ENCODE peak calls at places on chromosomes 5 and 9, in eight cellular contexts. V is PC-3, T is GM12865, F is cardiac fibroblast, R is heart right ventricle, L is kidney, B is foreskin fibroblast, E is lower leg skin. W is an unnamed sample.

GRCh38 chr5:113989913-113990305 is 372.0 kb upstream of the KCNN2 start:
- DNase-seq in F (no peak), E (no peak), T (no peak), L (no peak), R (no peak), B (no peak), V (peak; percentile 37), W (no peak)

GRCh38 chr5:172188893-172189692 is 1.1 kb upstream of the STK10 start:
- DNase-seq in T (no peak), E (peak; percentile 84), F (no peak), V (no peak), R (no peak), L (peak; percentile 64), B (no peak), W (no peak)

GRCh38 chr9:105413486-105414068 is 34.3 kb upstream of the FSD1L start:
- DNase-seq in B (peak; percentile 48), V (peak; percentile 37), T (no peak), F (peak; percentile 60), L (no peak), R (no peak), E (no peak), W (no peak)

GRCh38 chr9:90085633-90086032 is 480.8 kb downstream of the GADD45G start:
- DNase-seq in E (no peak), F (no peak), T (no peak), R (no peak), B (no peak), V (no peak), L (no peak), W (no peak)

GRCh38 chr5:81579525-81579924 is 171.4 kb downstream of the SSBP2 start:
- DNase-seq in R (no peak), F (peak; percentile 64), V (no peak), E (no peak), T (no peak), B (peak; percentile 7), L (no peak), W (no peak)

GRCh38 chr5:16049766-16050165 is 129.8 kb downstream of the MARCHF11 start:
- DNase-seq in E (no peak), R (no peak), F (no peak), L (no peak), V (no peak), T (no peak), B (no peak), W (no peak)

GRCh38 chr9:19496321-19496720 is 87.5 kb downstream of the ACER2 start:
- DNase-seq in E (no peak), B (no peak), F (no peak), T (no peak), R (no peak), L (no peak), V (no peak), W (no peak)

GRCh38 chr9:114207034-114207815 is 51.9 kb downstream of the COL27A1 start:
- DNase-seq in E (no peak), F (no peak), T (no peak), B (peak; percentile 71), L (no peak), R (peak; percentile 81), V (peak; percentile 35), W (no peak)

GRCh38 chr5:62001640-62002039 is 304.4 kb upstream of the KIF2A start:
- DNase-seq in V (peak; percentile 42), F (no peak), R (no peak), E (no peak), B (no peak), L (no peak), T (no peak), W (no peak)

GRCh38 chr5:11182441-11183080 is 421.5 kb upstream of the DAP start:
- DNase-seq in B (peak; percentile 4), T (peak; percentile 51), R (no peak), L (no peak), E (no peak), F (peak; percentile 26), V (peak; percentile 80), W (peak; percentile 16)

GRCh38 chr9:109560470-109561132 is 62.5 kb upstream of the PTPN3 start:
- DNase-seq in R (peak; percentile 42), T (no peak), F (no peak), E (no peak), B (no peak), V (no peak), L (no peak), W (no peak)

GRCh38 chr9:89810434-89810833 is 205.6 kb downstream of the GADD45G start:
- DNase-seq in T (no peak), V (no peak), B (no peak), R (no peak), E (peak; percentile 31), F (no peak), L (no peak), W (no peak)

GRCh38 chr5:111922344-111922743 is 165.3 kb upstream of the NREP start:
- DNase-seq in R (no peak), B (no peak), L (no peak), V (no peak), T (no peak), F (no peak), E (no peak), W (no peak)
- TF ChIP-seq CTCF in R (no peak), B (no peak), L (no peak), V (no peak), T (no peak), F (no peak), E (no peak), W (no peak)

DNA sequence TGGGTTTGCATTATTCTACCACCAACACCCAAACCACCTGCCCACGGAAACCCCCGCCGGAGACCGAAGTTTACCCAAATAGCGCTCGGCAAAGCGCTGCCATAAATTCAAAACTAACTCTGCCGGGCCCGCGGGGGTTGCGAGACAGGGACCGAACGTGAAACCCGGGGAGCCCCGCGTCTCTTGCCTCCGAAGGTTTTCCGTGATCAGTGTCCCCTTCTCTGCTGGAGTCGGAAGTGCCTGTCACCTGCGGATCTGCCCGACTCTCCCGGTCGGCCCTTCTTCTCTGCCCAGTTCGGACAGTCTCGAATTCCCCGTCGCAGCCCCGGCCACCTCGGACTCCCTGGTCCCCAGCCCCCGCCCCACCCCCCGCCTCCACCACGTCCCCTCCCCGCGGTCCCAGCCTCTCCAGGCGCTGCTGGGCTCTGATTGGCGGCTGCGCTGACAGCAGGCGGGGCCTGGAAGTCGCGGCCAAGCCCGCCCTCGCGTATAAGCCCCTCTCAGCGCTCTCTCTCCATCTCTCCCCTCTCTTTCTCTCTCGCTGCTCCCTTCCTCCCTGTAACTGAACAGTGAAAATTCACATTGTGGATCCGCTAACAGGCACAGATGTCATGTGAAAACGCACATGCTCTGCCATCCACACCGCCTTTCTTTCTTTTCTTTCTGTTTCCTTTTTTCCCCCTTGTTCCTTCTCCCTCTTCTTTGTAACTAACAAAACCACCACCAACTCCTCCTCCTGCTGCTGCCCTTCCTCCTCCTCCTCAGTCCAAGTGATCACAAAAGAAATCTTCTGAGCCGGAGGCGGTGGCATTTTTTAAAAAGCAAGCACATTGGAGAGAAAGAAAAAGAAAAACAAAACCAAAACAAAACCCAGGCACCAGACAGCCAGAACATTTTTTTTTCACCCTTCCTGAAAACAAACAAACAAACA is at the start of gene RORB:
- DNase-seq in F (peak; percentile 61), R (peak; percentile 59), L (peak; percentile 77), B (peak; percentile 18), T (peak; percentile 67), E (peak; percentile 91), V (no peak), W (no peak)
- H3K4me3 ChIP-seq in F (peak within 1 kb of the TSS; percentile 61), R (peak within 1 kb of the TSS; percentile 49), L (peak within 1 kb of the TSS; percentile 97), B (peak within 1 kb of the TSS; percentile 82), T (peak within 1 kb of the TSS; percentile 87), E (peak within 1 kb of the TSS; percentile 22), V (peak within 1 kb of the TSS; percentile 64), W (peak within 1 kb of the TSS; percentile 29)

GRCh38 chr9:132460240-132460639 is 50.2 kb downstream of the CFAP77 start:
- DNase-seq in T (no peak), V (no peak), E (no peak), L (no peak), R (no peak), B (no peak), F (no peak), W (no peak)

GRCh38 chr9:132459661-132460060 is 49.6 kb downstream of the CFAP77 start:
- DNase-seq in E (no peak), V (no peak), R (no peak), B (no peak), L (no peak), F (no peak), T (no peak), W (no peak)

GRCh38 chr9:132457508-132457907 is 47.5 kb downstream of the CFAP77 start:
- DNase-seq in T (no peak), B (peak; percentile 2), L (no peak), E (no peak), R (no peak), V (no peak), F (no peak), W (no peak)

GRCh38 chr9:132456241-132456640 is 46.2 kb downstream of the CFAP77 start:
- DNase-seq in L (no peak), F (no peak), R (no peak), E (no peak), B (no peak), V (no peak), T (no peak), W (no peak)

GRCh38 chr9:132458432-132458831 is 48.4 kb downstream of the CFAP77 start:
- DNase-seq in E (no peak), R (no peak), V (no peak), L (no peak), F (no peak), T (no peak), B (no peak), W (no peak)
- TF ChIP-seq CTCF in E (no peak), R (no peak), V (no peak), L (no peak), F (no peak), T (no peak), B (no peak), W (no peak)

GRCh38 chr9:137307255-137308101 is 5.4 kb upstream of the NRARP start:
- DNase-seq in L (peak; percentile 80), E (peak; percentile 89), B (no peak), F (no peak), T (no peak), V (no peak), R (no peak), W (no peak)
- H3K4me3 ChIP-seq in L (no peak overlapping the region), E (no peak overlapping the region), B (no peak overlapping the region), F (no peak overlapping the region), T (no peak overlapping the region), V (no peak overlapping the region), R (no peak overlapping the region), W (no peak overlapping the region)

W was measured in HFF-Myc.